ENCODE peak calls at places on chromosomes 1 and 21, in ten cellular contexts. One of them, this sample, is unnamed.

GRCh38 chr1:234989019-234989418 is 139.6 kb downstream of the TOMM20 start:
- DNase-seq in tibial nerve: no peak
- DNase-seq in breast epithelium: no peak
- DNase-seq in IMR-90: peak
- DNase-seq in AG09309: no peak
- DNase-seq in GM12865: peak
- DNase-seq in testis: no peak
- DNase-seq in cardiac muscle cell: no peak
- DNase-seq in astrocyte of the spinal cord: no peak
- DNase-seq in transverse colon: no peak
- DNase-seq in this sample: no peak

GRCh38 chr1:228393268-228393699 is 13.4 kb downstream of the TRIM11 start:
- DNase-seq in breast epithelium: no peak
- DNase-seq in tibial nerve: no peak
- DNase-seq in transverse colon: peak
- DNase-seq in cardiac muscle cell: peak
- DNase-seq in AG09309: peak
- DNase-seq in IMR-90: peak
- DNase-seq in testis: no peak
- DNase-seq in GM12865: no peak
- DNase-seq in astrocyte of the spinal cord: peak
- DNase-seq in this sample: peak

GRCh38 chr1:94247146-94248094 is 10.0 kb upstream of the ARHGAP29 start:
- DNase-seq in breast epithelium: peak
- DNase-seq in cardiac muscle cell: peak
- DNase-seq in transverse colon: peak
- DNase-seq in AG09309: no peak
- DNase-seq in testis: peak
- DNase-seq in tibial nerve: peak
- DNase-seq in GM12865: peak
- DNase-seq in astrocyte of the spinal cord: peak
- DNase-seq in IMR-90: peak
- DNase-seq in this sample: no peak

GRCh38 chr1:27070390-27071048 is 57.9 kb upstream of the TENT5B start:
- DNase-seq in tibial nerve: no peak
- DNase-seq in IMR-90: no peak
- DNase-seq in testis: peak
- DNase-seq in transverse colon: no peak
- DNase-seq in breast epithelium: no peak
- DNase-seq in AG09309: no peak
- DNase-seq in cardiac muscle cell: no peak
- DNase-seq in astrocyte of the spinal cord: no peak
- DNase-seq in GM12865: no peak
- DNase-seq in this sample: no peak

GRCh38 chr1:210726621-210727020 is 397.9 kb downstream of the HHAT start:
- DNase-seq in transverse colon: no peak
- DNase-seq in breast epithelium: no peak
- DNase-seq in IMR-90: peak
- DNase-seq in GM12865: peak
- DNase-seq in testis: peak
- DNase-seq in AG09309: no peak
- DNase-seq in tibial nerve: no peak
- DNase-seq in cardiac muscle cell: peak
- DNase-seq in astrocyte of the spinal cord: peak
- DNase-seq in this sample: no peak

GRCh38 chr21:26519142-26519541 is 53.9 kb downstream of the CYYR1 start:
- DNase-seq in breast epithelium: no peak
- DNase-seq in astrocyte of the spinal cord: no peak
- DNase-seq in GM12865: no peak
- DNase-seq in testis: no peak
- DNase-seq in cardiac muscle cell: no peak
- DNase-seq in AG09309: no peak
- DNase-seq in tibial nerve: no peak
- DNase-seq in transverse colon: no peak
- DNase-seq in IMR-90: no peak
- DNase-seq in this sample: no peak

GRCh38 chr1:65791396-65791795 is 1.3 kb upstream of the PDE4B start:
- DNase-seq in AG09309: no peak
- DNase-seq in breast epithelium: no peak
- DNase-seq in IMR-90: peak
- DNase-seq in astrocyte of the spinal cord: no peak
- DNase-seq in tibial nerve: no peak
- DNase-seq in GM12865: no peak
- DNase-seq in transverse colon: no peak
- DNase-seq in testis: no peak
- DNase-seq in cardiac muscle cell: no peak
- DNase-seq in this sample: no peak

GRCh38 chr1:186880982-186881381 is 52.2 kb downstream of the PLA2G4A start:
- DNase-seq in testis: no peak
- DNase-seq in tibial nerve: no peak
- DNase-seq in GM12865: no peak
- DNase-seq in astrocyte of the spinal cord: no peak
- DNase-seq in transverse colon: no peak
- DNase-seq in AG09309: no peak
- DNase-seq in IMR-90: no peak
- DNase-seq in cardiac muscle cell: no peak
- DNase-seq in breast epithelium: no peak
- DNase-seq in this sample: no peak

GRCh38 chr1:66302184-66302742 is 231.7 kb upstream of the SGIP1 start:
- DNase-seq in breast epithelium: no peak
- DNase-seq in testis: no peak
- DNase-seq in tibial nerve: no peak
- DNase-seq in cardiac muscle cell: no peak
- DNase-seq in transverse colon: no peak
- DNase-seq in astrocyte of the spinal cord: no peak
- DNase-seq in GM12865: no peak
- DNase-seq in AG09309: no peak
- DNase-seq in IMR-90: no peak
- DNase-seq in this sample: no peak

GRCh38 chr1:89929467-89930063 is 65.3 kb upstream of the ZNF326 start:
- DNase-seq in IMR-90: no peak
- DNase-seq in cardiac muscle cell: no peak
- DNase-seq in transverse colon: no peak
- DNase-seq in tibial nerve: no peak
- DNase-seq in GM12865: no peak
- DNase-seq in breast epithelium: no peak
- DNase-seq in testis: no peak
- DNase-seq in AG09309: no peak
- DNase-seq in astrocyte of the spinal cord: no peak
- DNase-seq in this sample: no peak

GRCh38 chr1:48817505-48818114 is 40.9 kb upstream of the BEND5 start:
- DNase-seq in GM12865: peak
- DNase-seq in testis: peak
- DNase-seq in astrocyte of the spinal cord: peak
- DNase-seq in breast epithelium: no peak
- DNase-seq in tibial nerve: peak
- DNase-seq in IMR-90: peak
- DNase-seq in cardiac muscle cell: peak
- DNase-seq in transverse colon: peak
- DNase-seq in AG09309: peak
- DNase-seq in this sample: peak

GRCh38 chr21:22711636-22712035 is 1713.4 kb downstream of the NCAM2 start:
- DNase-seq in astrocyte of the spinal cord: no peak
- DNase-seq in breast epithelium: no peak
- DNase-seq in tibial nerve: no peak
- DNase-seq in GM12865: no peak
- DNase-seq in testis: no peak
- DNase-seq in transverse colon: no peak
- DNase-seq in AG09309: no peak
- DNase-seq in cardiac muscle cell: no peak
- DNase-seq in IMR-90: no peak
- DNase-seq in this sample: no peak

GRCh38 chr1:230704830-230705229 is 9.1 kb downstream of the AGT start:
- DNase-seq in tibial nerve: no peak
- DNase-seq in AG09309: no peak
- DNase-seq in GM12865: no peak
- DNase-seq in IMR-90: no peak
- DNase-seq in breast epithelium: no peak
- DNase-seq in testis: no peak
- DNase-seq in transverse colon: no peak
- DNase-seq in cardiac muscle cell: no peak
- DNase-seq in astrocyte of the spinal cord: no peak
- DNase-seq in this sample: no peak

GRCh38 chr1:181390350-181391080 is 92.8 kb upstream of the CACNA1E start:
- DNase-seq in transverse colon: no peak
- DNase-seq in GM12865: no peak
- DNase-seq in breast epithelium: no peak
- DNase-seq in cardiac muscle cell: no peak
- DNase-seq in testis: no peak
- DNase-seq in IMR-90: no peak
- DNase-seq in tibial nerve: no peak
- DNase-seq in astrocyte of the spinal cord: no peak
- DNase-seq in AG09309: no peak
- DNase-seq in this sample: no peak

GRCh38 chr1:173275496-173275895 is 68.4 kb upstream of the TNFSF4 start:
- DNase-seq in GM12865: no peak
- DNase-seq in astrocyte of the spinal cord: no peak
- DNase-seq in tibial nerve: no peak
- DNase-seq in AG09309: no peak
- DNase-seq in cardiac muscle cell: no peak
- DNase-seq in breast epithelium: no peak
- DNase-seq in testis: no peak
- DNase-seq in IMR-90: no peak
- DNase-seq in transverse colon: no peak
- DNase-seq in this sample: no peak

GRCh38 chr1:25765910-25766645 is 33.9 kb upstream of the SELENON start:
- DNase-seq in AG09309: no peak
- DNase-seq in transverse colon: no peak
- DNase-seq in testis: no peak
- DNase-seq in tibial nerve: no peak
- DNase-seq in astrocyte of the spinal cord: no peak
- DNase-seq in breast epithelium: no peak
- DNase-seq in IMR-90: no peak
- DNase-seq in cardiac muscle cell: no peak
- DNase-seq in GM12865: no peak
- DNase-seq in this sample: no peak

GRCh38 chr1:202998836-202999750 is 8.1 kb upstream of the TMEM183A start:
- DNase-seq in tibial nerve: peak
- DNase-seq in testis: peak
- DNase-seq in AG09309: no peak
- DNase-seq in breast epithelium: no peak
- DNase-seq in IMR-90: peak
- DNase-seq in cardiac muscle cell: peak
- DNase-seq in GM12865: peak
- DNase-seq in transverse colon: peak
- DNase-seq in astrocyte of the spinal cord: peak
- DNase-seq in this sample: no peak
- H3K4me3 ChIP-seq in tibial nerve: no peak
- H3K4me3 ChIP-seq in testis: no peak
- H3K4me3 ChIP-seq in AG09309: no peak
- H3K4me3 ChIP-seq in breast epithelium: no peak
- H3K4me3 ChIP-seq in IMR-90: no peak
- H3K4me3 ChIP-seq in cardiac muscle cell: no peak
- H3K4me3 ChIP-seq in GM12865: no peak
- H3K4me3 ChIP-seq in transverse colon: no peak
- H3K4me3 ChIP-seq in astrocyte of the spinal cord: no peak
- H3K4me3 ChIP-seq in this sample: no peak

DNA sequence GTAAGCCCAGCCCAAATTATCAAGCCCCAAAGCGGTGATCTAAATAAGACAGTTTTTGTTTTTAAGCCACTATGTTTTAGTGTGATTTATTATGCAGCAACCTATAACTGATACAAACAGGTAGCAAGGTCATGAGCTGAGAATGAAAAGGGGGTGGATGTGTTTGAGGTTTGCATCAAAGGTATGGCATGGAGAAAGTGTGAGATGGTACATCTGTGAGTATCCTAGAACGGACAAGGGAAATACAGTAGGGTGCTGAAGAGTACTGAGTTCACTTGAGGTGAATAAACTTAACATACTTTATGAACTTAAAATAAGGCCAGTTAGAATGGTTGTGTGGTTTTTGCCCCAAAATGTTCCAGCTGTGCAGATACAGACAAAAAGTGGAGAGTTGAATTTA is 286.0 kb upstream of the B3GALT2 start:
- DNase-seq in testis: no peak
- DNase-seq in AG09309: no peak
- DNase-seq in GM12865: no peak
- DNase-seq in transverse colon: no peak
- DNase-seq in breast epithelium: no peak
- DNase-seq in IMR-90: no peak
- DNase-seq in cardiac muscle cell: no peak
- DNase-seq in astrocyte of the spinal cord: no peak
- DNase-seq in tibial nerve: no peak
- DNase-seq in this sample: no peak
- TF ChIP-seq CTCF in testis: no peak
- TF ChIP-seq CTCF in AG09309: no peak
- TF ChIP-seq CTCF in GM12865: no peak
- TF ChIP-seq CTCF in transverse colon: no peak
- TF ChIP-seq CTCF in breast epithelium: no peak
- TF ChIP-seq CTCF in IMR-90: no peak
- TF ChIP-seq CTCF in cardiac muscle cell: no peak
- TF ChIP-seq CTCF in astrocyte of the spinal cord: no peak
- TF ChIP-seq CTCF in tibial nerve: no peak
- TF ChIP-seq CTCF in this sample: no peak

GRCh38 chr1:20124451-20125057 is 5.2 kb upstream of the PLA2G2D start:
- DNase-seq in astrocyte of the spinal cord: peak
- DNase-seq in GM12865: peak
- DNase-seq in cardiac muscle cell: no peak
- DNase-seq in breast epithelium: peak
- DNase-seq in IMR-90: peak
- DNase-seq in AG09309: peak
- DNase-seq in transverse colon: peak
- DNase-seq in tibial nerve: no peak
- DNase-seq in testis: no peak
- DNase-seq in this sample: no peak
- H3K4me3 ChIP-seq in astrocyte of the spinal cord: no peak
- H3K4me3 ChIP-seq in GM12865: no peak
- H3K4me3 ChIP-seq in cardiac muscle cell: no peak
- H3K4me3 ChIP-seq in breast epithelium: no peak
- H3K4me3 ChIP-seq in IMR-90: no peak
- H3K4me3 ChIP-seq in AG09309: no peak
- H3K4me3 ChIP-seq in transverse colon: no peak
- H3K4me3 ChIP-seq in tibial nerve: no peak
- H3K4me3 ChIP-seq in testis: no peak
- H3K4me3 ChIP-seq in this sample: no peak

DNA sequence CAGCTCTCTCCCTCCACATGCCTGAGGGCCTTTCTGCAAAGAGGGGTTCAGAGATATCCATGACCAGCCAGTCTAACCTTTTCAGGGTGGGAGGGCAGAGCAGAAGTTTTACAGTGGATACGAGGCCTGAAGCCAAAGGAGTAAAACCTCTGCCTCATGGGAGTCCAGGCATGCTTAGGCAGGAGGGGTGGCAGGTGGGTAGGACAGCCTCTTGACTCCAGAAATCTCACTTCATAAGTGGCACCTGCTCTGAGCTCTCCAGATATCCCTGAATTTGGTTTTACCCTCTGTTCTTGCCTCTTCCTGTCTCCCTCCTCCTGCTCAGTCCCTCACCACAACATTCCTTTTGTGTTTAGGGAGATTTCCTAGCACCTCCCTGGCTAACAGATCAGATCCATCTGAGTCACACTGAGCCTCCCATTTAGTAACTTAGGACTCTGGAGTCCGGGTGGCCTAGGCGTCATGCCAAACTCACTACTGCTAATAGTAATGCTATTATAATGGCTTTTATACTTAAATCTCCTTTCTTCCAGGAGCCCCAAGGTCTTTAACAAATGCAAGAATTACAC is 201.0 kb downstream of the HS2ST1 start:
- DNase-seq in cardiac muscle cell: no peak
- DNase-seq in astrocyte of the spinal cord: peak
- DNase-seq in GM12865: no peak
- DNase-seq in testis: no peak
- DNase-seq in tibial nerve: peak
- DNase-seq in transverse colon: no peak
- DNase-seq in IMR-90: peak
- DNase-seq in breast epithelium: no peak
- DNase-seq in AG09309: peak
- DNase-seq in this sample: no peak
- TF ChIP-seq CTCF in cardiac muscle cell: no peak
- TF ChIP-seq CTCF in astrocyte of the spinal cord: no peak
- TF ChIP-seq CTCF in GM12865: no peak
- TF ChIP-seq CTCF in testis: no peak
- TF ChIP-seq CTCF in tibial nerve: no peak
- TF ChIP-seq CTCF in transverse colon: no peak
- TF ChIP-seq CTCF in IMR-90: no peak
- TF ChIP-seq CTCF in breast epithelium: no peak
- TF ChIP-seq CTCF in AG09309: no peak
- TF ChIP-seq CTCF in this sample: no peak